ENCODE peak calls at places on chromosomes 5 and 9, in seven cellular contexts. One of them, this sample, is unnamed.

GRCh38 chr5:60883229-60883628 is 39.2 kb upstream of the ELOVL7 start:
- DNase-seq in PC-3: peak; percentile 11
- DNase-seq in astrocyte: no peak
- DNase-seq in T-helper 2 cell: no peak
- DNase-seq in GM23248: peak; percentile 3
- DNase-seq in neural progenitor cell: no peak
- DNase-seq in nephron progenitor cell: no peak
- DNase-seq in this sample: peak; percentile 16

GRCh38 chr5:133945561-133945960 is 22.9 kb downstream of the C5orf15 start:
- DNase-seq in GM23248: no peak
- DNase-seq in PC-3: no peak
- DNase-seq in astrocyte: peak; percentile 52
- DNase-seq in nephron progenitor cell: no peak
- DNase-seq in neural progenitor cell: no peak
- DNase-seq in T-helper 2 cell: no peak
- DNase-seq in this sample: no peak

GRCh38 chr5:54357371-54358058 is 47.1 kb upstream of the ARL15 start:
- DNase-seq in T-helper 2 cell: no peak
- DNase-seq in GM23248: peak; percentile 39
- DNase-seq in astrocyte: no peak
- DNase-seq in neural progenitor cell: no peak
- DNase-seq in PC-3: no peak
- DNase-seq in nephron progenitor cell: no peak
- DNase-seq in this sample: no peak

GRCh38 chr9:95207403-95207802 is 110.1 kb downstream of the FANCC start:
- DNase-seq in PC-3: no peak
- DNase-seq in astrocyte: no peak
- DNase-seq in neural progenitor cell: no peak
- DNase-seq in T-helper 2 cell: no peak
- DNase-seq in GM23248: no peak
- DNase-seq in nephron progenitor cell: no peak
- DNase-seq in this sample: no peak

GRCh38 chr5:167920589-167920988 is 370.9 kb upstream of the WWC1 start:
- DNase-seq in nephron progenitor cell: no peak
- DNase-seq in neural progenitor cell: no peak
- DNase-seq in PC-3: peak; percentile 14
- DNase-seq in astrocyte: no peak
- DNase-seq in GM23248: peak; percentile 59
- DNase-seq in T-helper 2 cell: no peak
- DNase-seq in this sample: no peak

GRCh38 chr5:82440041-82440440 is 161.9 kb upstream of the RPS23 start:
- DNase-seq in astrocyte: no peak
- DNase-seq in GM23248: no peak
- DNase-seq in neural progenitor cell: no peak
- DNase-seq in PC-3: no peak
- DNase-seq in T-helper 2 cell: no peak
- DNase-seq in nephron progenitor cell: no peak
- DNase-seq in this sample: no peak

GRCh38 chr9:116543731-116544400 is 143.2 kb upstream of the TRIM32 start:
- DNase-seq in nephron progenitor cell: no peak
- DNase-seq in neural progenitor cell: no peak
- DNase-seq in T-helper 2 cell: no peak
- DNase-seq in astrocyte: peak; percentile 86
- DNase-seq in GM23248: peak; percentile 92
- DNase-seq in PC-3: no peak
- DNase-seq in this sample: no peak

GRCh38 chr5:150671509-150672236 is 10.6 kb downstream of the MYOZ3 start:
- DNase-seq in PC-3: no peak
- DNase-seq in nephron progenitor cell: peak; percentile 45
- DNase-seq in T-helper 2 cell: no peak
- DNase-seq in astrocyte: no peak
- DNase-seq in neural progenitor cell: peak; percentile 32
- DNase-seq in GM23248: peak; percentile 39
- DNase-seq in this sample: no peak

GRCh38 chr5:2556375-2556966 is 195.0 kb downstream of the IRX2 start:
- DNase-seq in T-helper 2 cell: no peak
- DNase-seq in PC-3: no peak
- DNase-seq in GM23248: no peak
- DNase-seq in nephron progenitor cell: no peak
- DNase-seq in neural progenitor cell: no peak
- DNase-seq in astrocyte: no peak
- DNase-seq in this sample: no peak

GRCh38 chr5:18745988-18746615 is 1111.8 kb downstream of the TAF11L14 start:
- DNase-seq in GM23248: peak; percentile 17
- DNase-seq in nephron progenitor cell: no peak
- DNase-seq in astrocyte: no peak
- DNase-seq in neural progenitor cell: no peak
- DNase-seq in T-helper 2 cell: no peak
- DNase-seq in PC-3: peak; percentile 79
- DNase-seq in this sample: no peak

GRCh38 chr5:172418847-172419810 is 35.2 kb downstream of the SH3PXD2B start:
- DNase-seq in GM23248: peak; percentile 26
- DNase-seq in astrocyte: no peak
- DNase-seq in T-helper 2 cell: no peak
- DNase-seq in nephron progenitor cell: no peak
- DNase-seq in neural progenitor cell: no peak
- DNase-seq in PC-3: no peak
- DNase-seq in this sample: no peak

GRCh38 chr9:25677301-25678146 is 720 bp downstream of the TUSC1 start:
- DNase-seq in GM23248: peak; percentile 87
- DNase-seq in PC-3: peak; percentile 66
- DNase-seq in astrocyte: peak; percentile 41
- DNase-seq in nephron progenitor cell: no peak
- DNase-seq in neural progenitor cell: peak; percentile 53
- DNase-seq in T-helper 2 cell: no peak
- DNase-seq in this sample: peak; percentile 87

GRCh38 chr9:37574996-37575395 is 1.2 kb downstream of the FBXO10 start:
- DNase-seq in nephron progenitor cell: no peak
- DNase-seq in GM23248: peak; percentile 45
- DNase-seq in neural progenitor cell: peak; percentile 9
- DNase-seq in T-helper 2 cell: no peak
- DNase-seq in astrocyte: peak; percentile 30
- DNase-seq in PC-3: no peak
- DNase-seq in this sample: peak; percentile 50

GRCh38 chr9:6926436-6926835 is 168.7 kb downstream of the KDM4C start:
- DNase-seq in GM23248: no peak
- DNase-seq in astrocyte: no peak
- DNase-seq in nephron progenitor cell: no peak
- DNase-seq in T-helper 2 cell: no peak
- DNase-seq in PC-3: no peak
- DNase-seq in neural progenitor cell: no peak
- DNase-seq in this sample: no peak

GRCh38 chr5:169097897-169098296 is 203.0 kb downstream of the SLIT3 start:
- DNase-seq in GM23248: no peak
- DNase-seq in T-helper 2 cell: no peak
- DNase-seq in astrocyte: no peak
- DNase-seq in nephron progenitor cell: no peak
- DNase-seq in neural progenitor cell: no peak
- DNase-seq in PC-3: no peak
- DNase-seq in this sample: no peak

GRCh38 chr9:112224401-112225289 is 49.5 kb upstream of the SUSD1 start:
- DNase-seq in neural progenitor cell: no peak
- DNase-seq in T-helper 2 cell: no peak
- DNase-seq in PC-3: peak; percentile 53
- DNase-seq in nephron progenitor cell: no peak
- DNase-seq in GM23248: peak; percentile 86
- DNase-seq in astrocyte: peak; percentile 70
- DNase-seq in this sample: no peak

GRCh38 chr9:76562511-76562911 is 103.5 kb downstream of the GCNT1 start:
- DNase-seq in neural progenitor cell: no peak
- DNase-seq in T-helper 2 cell: no peak
- DNase-seq in nephron progenitor cell: no peak
- DNase-seq in PC-3: peak; percentile 1
- DNase-seq in astrocyte: peak; percentile 78
- DNase-seq in GM23248: peak; percentile 90
- DNase-seq in this sample: no peak

GRCh38 chr5:60677831-60678664 is 21.9 kb downstream of the DEPDC1B start:
- DNase-seq in nephron progenitor cell: no peak
- DNase-seq in GM23248: peak; percentile 58
- DNase-seq in neural progenitor cell: peak; percentile 32
- DNase-seq in PC-3: peak; percentile 82
- DNase-seq in astrocyte: peak; percentile 29
- DNase-seq in T-helper 2 cell: no peak
- DNase-seq in this sample: no peak

GRCh38 chr5:139022528-139022927 is 147.4 kb upstream of the LRRTM2 start:
- DNase-seq in astrocyte: no peak
- DNase-seq in GM23248: peak; percentile 28
- DNase-seq in neural progenitor cell: no peak
- DNase-seq in nephron progenitor cell: no peak
- DNase-seq in T-helper 2 cell: no peak
- DNase-seq in PC-3: peak; percentile 30
- DNase-seq in this sample: no peak

GRCh38 chr5:141771562-141771961 is 89.5 kb upstream of the ARAP3 start:
- DNase-seq in neural progenitor cell: no peak
- DNase-seq in astrocyte: no peak
- DNase-seq in PC-3: no peak
- DNase-seq in nephron progenitor cell: no peak
- DNase-seq in T-helper 2 cell: no peak
- DNase-seq in GM23248: no peak
- DNase-seq in this sample: no peak

GRCh38 chr5:135236951-135237791 is 161.9 kb downstream of the MACROH2A1 start:
- DNase-seq in T-helper 2 cell: no peak
- DNase-seq in astrocyte: no peak
- DNase-seq in nephron progenitor cell: no peak
- DNase-seq in PC-3: no peak
- DNase-seq in GM23248: no peak
- DNase-seq in neural progenitor cell: no peak
- DNase-seq in this sample: no peak

This sample was measured in D341Med.